ENCODE peak calls at places on chromosomes 3 and 15, in five cellular contexts. One of them, this sample, is unnamed.

GRCh38 chr15:51119120-51119519 is 24.4 kb upstream of the TNFAIP8L3 start:
- DNase-seq in astrocyte: no peak
- DNase-seq in GM04503: no peak
- DNase-seq in central memory CD4-positive, alpha-beta T cell: no peak
- DNase-seq in Right ventricle myocardium inferior: no peak
- DNase-seq in this sample: no peak

GRCh38 chr3:64593350-64593749 is 94.5 kb downstream of the ADAMTS9 start:
- DNase-seq in astrocyte: no peak
- DNase-seq in GM04503: no peak
- DNase-seq in central memory CD4-positive, alpha-beta T cell: no peak
- DNase-seq in Right ventricle myocardium inferior: no peak
- DNase-seq in this sample: no peak

GRCh38 chr3:16114930-16115329 is 59.5 kb upstream of the GALNT15 start:
- DNase-seq in astrocyte: no peak
- DNase-seq in GM04503: no peak
- DNase-seq in central memory CD4-positive, alpha-beta T cell: no peak
- DNase-seq in Right ventricle myocardium inferior: no peak
- DNase-seq in this sample: no peak

GRCh38 chr3:64533565-64534317 is 154.1 kb downstream of the ADAMTS9 start:
- DNase-seq in astrocyte: peak; percentile 67
- DNase-seq in GM04503: peak; percentile 20
- DNase-seq in central memory CD4-positive, alpha-beta T cell: no peak
- DNase-seq in Right ventricle myocardium inferior: peak; percentile 89
- DNase-seq in this sample: peak; percentile 75

GRCh38 chr3:127833281-127834032 is 11.1 kb upstream of the MGLL start:
- DNase-seq in astrocyte: no peak
- DNase-seq in GM04503: no peak
- DNase-seq in central memory CD4-positive, alpha-beta T cell: no peak
- DNase-seq in Right ventricle myocardium inferior: no peak
- DNase-seq in this sample: no peak

GRCh38 chr3:49801160-49801559 is 1.5 kb upstream of the CDHR4 start:
- DNase-seq in astrocyte: no peak
- DNase-seq in GM04503: no peak
- DNase-seq in central memory CD4-positive, alpha-beta T cell: no peak
- DNase-seq in Right ventricle myocardium inferior: no peak
- DNase-seq in this sample: no peak

GRCh38 chr15:28086175-28086703 is 12.9 kb downstream of the OCA2 start:
- DNase-seq in astrocyte: peak; percentile 25
- DNase-seq in GM04503: no peak
- DNase-seq in central memory CD4-positive, alpha-beta T cell: peak; percentile 32
- DNase-seq in Right ventricle myocardium inferior: no peak
- DNase-seq in this sample: no peak

GRCh38 chr15:85031944-85032587 is 50.4 kb downstream of the PDE8A start:
- DNase-seq in astrocyte: no peak
- DNase-seq in GM04503: no peak
- DNase-seq in central memory CD4-positive, alpha-beta T cell: no peak
- DNase-seq in Right ventricle myocardium inferior: no peak
- DNase-seq in this sample: no peak

GRCh38 chr3:180804871-180805430 is 107.5 kb upstream of the FXR1 start:
- DNase-seq in astrocyte: peak; percentile 54
- DNase-seq in GM04503: no peak
- DNase-seq in central memory CD4-positive, alpha-beta T cell: no peak
- DNase-seq in Right ventricle myocardium inferior: no peak
- DNase-seq in this sample: no peak

GRCh38 chr3:16335364-16335763 is 70.4 kb downstream of the OXNAD1 start:
- DNase-seq in astrocyte: no peak
- DNase-seq in GM04503: no peak
- DNase-seq in central memory CD4-positive, alpha-beta T cell: no peak
- DNase-seq in Right ventricle myocardium inferior: no peak
- DNase-seq in this sample: no peak

GRCh38 chr3:136728918-136729317 is 23.3 kb downstream of the STAG1 start:
- DNase-seq in astrocyte: peak; percentile 85
- DNase-seq in GM04503: peak; percentile 86
- DNase-seq in central memory CD4-positive, alpha-beta T cell: no peak
- DNase-seq in Right ventricle myocardium inferior: no peak
- DNase-seq in this sample: no peak

GRCh38 chr3:24242012-24242698 is 252.5 kb downstream of the THRB start:
- DNase-seq in astrocyte: peak; percentile 82
- DNase-seq in GM04503: peak; percentile 85
- DNase-seq in central memory CD4-positive, alpha-beta T cell: no peak
- DNase-seq in Right ventricle myocardium inferior: no peak
- DNase-seq in this sample: no peak

GRCh38 chr3:58095471-58096145 is 87.4 kb downstream of the FLNB start:
- DNase-seq in astrocyte: no peak
- DNase-seq in GM04503: no peak
- DNase-seq in central memory CD4-positive, alpha-beta T cell: no peak
- DNase-seq in Right ventricle myocardium inferior: no peak
- DNase-seq in this sample: no peak

GRCh38 chr3:165193392-165194268 is 2.6 kb downstream of the SLITRK3 start:
- DNase-seq in astrocyte: no peak
- DNase-seq in GM04503: no peak
- DNase-seq in central memory CD4-positive, alpha-beta T cell: no peak
- DNase-seq in Right ventricle myocardium inferior: no peak
- DNase-seq in this sample: no peak

GRCh38 chr3:118304557-118304956 is 730.1 kb downstream of the IGSF11 start:
- DNase-seq in astrocyte: no peak
- DNase-seq in GM04503: no peak
- DNase-seq in central memory CD4-positive, alpha-beta T cell: no peak
- DNase-seq in Right ventricle myocardium inferior: no peak
- DNase-seq in this sample: no peak

GRCh38 chr15:29134239-29134638 is 135.4 kb downstream of the NSMCE3 start:
- DNase-seq in astrocyte: no peak
- DNase-seq in GM04503: no peak
- DNase-seq in central memory CD4-positive, alpha-beta T cell: no peak
- DNase-seq in Right ventricle myocardium inferior: no peak
- DNase-seq in this sample: no peak

GRCh38 chr3:70360985-70361384 is 48.5 kb upstream of the MDFIC2 start:
- DNase-seq in astrocyte: peak; percentile 15
- DNase-seq in GM04503: no peak
- DNase-seq in central memory CD4-positive, alpha-beta T cell: no peak
- DNase-seq in Right ventricle myocardium inferior: no peak
- DNase-seq in this sample: peak; percentile 44

GRCh38 chr15:86555939-86556725 is 476.5 kb downstream of the AGBL1 start:
- DNase-seq in astrocyte: peak; percentile 23
- DNase-seq in GM04503: no peak
- DNase-seq in central memory CD4-positive, alpha-beta T cell: no peak
- DNase-seq in Right ventricle myocardium inferior: no peak
- DNase-seq in this sample: no peak

GRCh38 chr3:141093397-141093796 is 42.2 kb downstream of the SPSB4 start:
- DNase-seq in astrocyte: peak; percentile 23
- DNase-seq in GM04503: no peak
- DNase-seq in central memory CD4-positive, alpha-beta T cell: no peak
- DNase-seq in Right ventricle myocardium inferior: no peak
- DNase-seq in this sample: no peak

This sample was measured in non-pigmented ciliary epithelial cell.